ENCODE peak calls at places on chromosomes 13 and 19, in ten cellular contexts. One of them, this sample, is unnamed.

GRCh38 chr19:6767357-6768235 is at the start of gene SH2D3A:
- DNase-seq in PC-9: peak; percentile 81
- DNase-seq in CD4-positive, alpha-beta T cell: peak; percentile 96
- DNase-seq in endodermal cell: peak; percentile 99
- DNase-seq in fibroblast of mammary gland: no peak
- DNase-seq in uterus: peak; percentile 40
- DNase-seq in cardiac muscle cell: peak; percentile 79
- DNase-seq in tibial nerve: no peak
- DNase-seq in GM06990: peak; percentile 93
- DNase-seq in right lobe of liver: peak; percentile 93
- DNase-seq in this sample: peak; percentile 87

GRCh38 chr13:113914333-113915011 is 50.6 kb upstream of the GAS6 start:
- DNase-seq in GM06990: no peak
- DNase-seq in right lobe of liver: no peak
- DNase-seq in PC-9: no peak
- DNase-seq in CD4-positive, alpha-beta T cell: no peak
- DNase-seq in uterus: no peak
- DNase-seq in cardiac muscle cell: no peak
- DNase-seq in fibroblast of mammary gland: no peak
- DNase-seq in endodermal cell: peak; percentile 36
- DNase-seq in tibial nerve: no peak
- DNase-seq in this sample: no peak

GRCh38 chr13:80655778-80656518 is 315.0 kb upstream of the SPRY2 start:
- DNase-seq in right lobe of liver: no peak
- DNase-seq in GM06990: no peak
- DNase-seq in uterus: no peak
- DNase-seq in cardiac muscle cell: no peak
- DNase-seq in PC-9: no peak
- DNase-seq in fibroblast of mammary gland: no peak
- DNase-seq in CD4-positive, alpha-beta T cell: no peak
- DNase-seq in endodermal cell: peak; percentile 56
- DNase-seq in tibial nerve: no peak
- DNase-seq in this sample: no peak

GRCh38 chr13:24274452-24274971 is 34.9 kb upstream of the C1QTNF9 start:
- DNase-seq in endodermal cell: peak; percentile 25
- DNase-seq in uterus: no peak
- DNase-seq in tibial nerve: no peak
- DNase-seq in right lobe of liver: no peak
- DNase-seq in CD4-positive, alpha-beta T cell: no peak
- DNase-seq in PC-9: no peak
- DNase-seq in fibroblast of mammary gland: no peak
- DNase-seq in cardiac muscle cell: no peak
- DNase-seq in GM06990: peak; percentile 80
- DNase-seq in this sample: peak; percentile 51

GRCh38 chr19:47729468-47729798 is 15.9 kb upstream of the NOP53 start:
- DNase-seq in right lobe of liver: no peak
- DNase-seq in tibial nerve: peak; percentile 64
- DNase-seq in GM06990: no peak
- DNase-seq in uterus: peak; percentile 79
- DNase-seq in cardiac muscle cell: no peak
- DNase-seq in endodermal cell: peak; percentile 85
- DNase-seq in CD4-positive, alpha-beta T cell: no peak
- DNase-seq in PC-9: peak; percentile 96
- DNase-seq in fibroblast of mammary gland: peak; percentile 85
- DNase-seq in this sample: no peak

GRCh38 chr13:99500839-99501134 is 485 bp upstream of the TM9SF2 start:
- DNase-seq in tibial nerve: no peak
- DNase-seq in fibroblast of mammary gland: no peak
- DNase-seq in GM06990: no peak
- DNase-seq in PC-9: no peak
- DNase-seq in CD4-positive, alpha-beta T cell: no peak
- DNase-seq in cardiac muscle cell: no peak
- DNase-seq in right lobe of liver: no peak
- DNase-seq in endodermal cell: no peak
- DNase-seq in uterus: no peak
- DNase-seq in this sample: no peak

GRCh38 chr13:21053231-21053630 is 8.2 kb downstream of the LATS2 start:
- DNase-seq in uterus: no peak
- DNase-seq in fibroblast of mammary gland: no peak
- DNase-seq in GM06990: no peak
- DNase-seq in CD4-positive, alpha-beta T cell: no peak
- DNase-seq in PC-9: no peak
- DNase-seq in tibial nerve: no peak
- DNase-seq in endodermal cell: no peak
- DNase-seq in right lobe of liver: no peak
- DNase-seq in cardiac muscle cell: no peak
- DNase-seq in this sample: no peak

GRCh38 chr19:49855277-49855675 is 4.3 kb downstream of the PTOV1 start:
- DNase-seq in cardiac muscle cell: no peak
- DNase-seq in endodermal cell: no peak
- DNase-seq in right lobe of liver: no peak
- DNase-seq in CD4-positive, alpha-beta T cell: no peak
- DNase-seq in GM06990: no peak
- DNase-seq in uterus: no peak
- DNase-seq in tibial nerve: no peak
- DNase-seq in fibroblast of mammary gland: no peak
- DNase-seq in PC-9: no peak
- DNase-seq in this sample: no peak

GRCh38 chr13:25187596-25187995 is 15.5 kb upstream of the AMER2 start:
- DNase-seq in CD4-positive, alpha-beta T cell: no peak
- DNase-seq in tibial nerve: no peak
- DNase-seq in fibroblast of mammary gland: no peak
- DNase-seq in right lobe of liver: no peak
- DNase-seq in endodermal cell: no peak
- DNase-seq in uterus: no peak
- DNase-seq in GM06990: no peak
- DNase-seq in PC-9: no peak
- DNase-seq in cardiac muscle cell: no peak
- DNase-seq in this sample: no peak

GRCh38 chr19:55255618-55256423 is 3.0 kb downstream of the PPP6R1 start:
- DNase-seq in cardiac muscle cell: no peak
- DNase-seq in uterus: no peak
- DNase-seq in endodermal cell: no peak
- DNase-seq in GM06990: peak; percentile 80
- DNase-seq in right lobe of liver: no peak
- DNase-seq in fibroblast of mammary gland: peak; percentile 81
- DNase-seq in PC-9: peak; percentile 86
- DNase-seq in tibial nerve: no peak
- DNase-seq in CD4-positive, alpha-beta T cell: peak; percentile 27
- DNase-seq in this sample: peak; percentile 47

GRCh38 chr13:95403349-95404140 is 102.3 kb upstream of the ABCC4 start:
- DNase-seq in right lobe of liver: no peak
- DNase-seq in PC-9: no peak
- DNase-seq in uterus: no peak
- DNase-seq in cardiac muscle cell: peak; percentile 20
- DNase-seq in CD4-positive, alpha-beta T cell: no peak
- DNase-seq in GM06990: peak; percentile 18
- DNase-seq in endodermal cell: peak; percentile 93
- DNase-seq in fibroblast of mammary gland: no peak
- DNase-seq in tibial nerve: no peak
- DNase-seq in this sample: no peak

GRCh38 chr13:100581504-100581903 is 7.1 kb downstream of the GGACT start:
- DNase-seq in CD4-positive, alpha-beta T cell: no peak
- DNase-seq in PC-9: no peak
- DNase-seq in tibial nerve: no peak
- DNase-seq in cardiac muscle cell: no peak
- DNase-seq in uterus: no peak
- DNase-seq in endodermal cell: no peak
- DNase-seq in fibroblast of mammary gland: no peak
- DNase-seq in GM06990: no peak
- DNase-seq in right lobe of liver: no peak
- DNase-seq in this sample: no peak

GRCh38 chr13:114115191-114115671 is 17.2 kb downstream of the RASA3 start:
- DNase-seq in PC-9: no peak
- DNase-seq in right lobe of liver: peak; percentile 84
- DNase-seq in endodermal cell: peak; percentile 51
- DNase-seq in uterus: peak; percentile 16
- DNase-seq in GM06990: no peak
- DNase-seq in CD4-positive, alpha-beta T cell: no peak
- DNase-seq in tibial nerve: no peak
- DNase-seq in cardiac muscle cell: no peak
- DNase-seq in fibroblast of mammary gland: peak; percentile 90
- DNase-seq in this sample: no peak

GRCh38 chr13:35727881-35728280 is 251.4 kb upstream of the MAB21L1 start:
- DNase-seq in endodermal cell: no peak
- DNase-seq in right lobe of liver: no peak
- DNase-seq in uterus: no peak
- DNase-seq in cardiac muscle cell: peak; percentile 19
- DNase-seq in tibial nerve: no peak
- DNase-seq in PC-9: no peak
- DNase-seq in GM06990: no peak
- DNase-seq in fibroblast of mammary gland: no peak
- DNase-seq in CD4-positive, alpha-beta T cell: no peak
- DNase-seq in this sample: no peak

DNA sequence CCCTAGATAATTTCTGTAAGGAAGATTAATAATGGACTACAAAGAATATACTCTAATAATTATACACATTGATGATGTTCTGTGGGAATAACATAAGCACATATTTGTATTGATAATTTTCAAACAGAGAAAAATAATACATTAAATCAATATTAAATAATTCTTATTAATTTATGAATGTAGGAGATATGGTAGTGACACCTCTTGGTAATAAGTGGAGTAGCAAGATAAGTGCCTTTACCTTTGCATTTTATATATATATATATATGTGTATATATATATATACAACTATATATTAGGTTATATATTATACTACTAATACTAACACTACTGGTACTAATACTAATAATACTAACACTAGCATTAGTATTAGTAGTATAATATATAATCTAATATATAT is 905.8 kb downstream of the SLITRK1 start:
- DNase-seq in endodermal cell: no peak
- DNase-seq in CD4-positive, alpha-beta T cell: no peak
- DNase-seq in PC-9: no peak
- DNase-seq in right lobe of liver: no peak
- DNase-seq in tibial nerve: no peak
- DNase-seq in GM06990: no peak
- DNase-seq in fibroblast of mammary gland: peak; percentile 5
- DNase-seq in cardiac muscle cell: no peak
- DNase-seq in uterus: no peak
- DNase-seq in this sample: no peak
- TF ChIP-seq CTCF in endodermal cell: peak; percentile 36
- TF ChIP-seq CTCF in CD4-positive, alpha-beta T cell: no peak
- TF ChIP-seq CTCF in PC-9: peak; percentile 36
- TF ChIP-seq CTCF in right lobe of liver: no peak
- TF ChIP-seq CTCF in tibial nerve: no peak
- TF ChIP-seq CTCF in GM06990: no peak
- TF ChIP-seq CTCF in fibroblast of mammary gland: peak; percentile 26
- TF ChIP-seq CTCF in cardiac muscle cell: no peak
- TF ChIP-seq CTCF in uterus: no peak
- TF ChIP-seq CTCF in this sample: no peak

GRCh38 chr19:18995804-18996241 is 37.5 kb downstream of the SUGP2 start:
- DNase-seq in PC-9: peak; percentile 68
- DNase-seq in endodermal cell: peak; percentile 90
- DNase-seq in right lobe of liver: no peak
- DNase-seq in CD4-positive, alpha-beta T cell: no peak
- DNase-seq in GM06990: no peak
- DNase-seq in uterus: peak; percentile 37
- DNase-seq in cardiac muscle cell: peak; percentile 71
- DNase-seq in tibial nerve: no peak
- DNase-seq in fibroblast of mammary gland: peak; percentile 91
- DNase-seq in this sample: no peak
- TF ChIP-seq CTCF in PC-9: peak; percentile 63
- TF ChIP-seq CTCF in endodermal cell: peak; percentile 80
- TF ChIP-seq CTCF in right lobe of liver: peak; percentile 41
- TF ChIP-seq CTCF in CD4-positive, alpha-beta T cell: no peak
- TF ChIP-seq CTCF in GM06990: peak; percentile 57
- TF ChIP-seq CTCF in uterus: no peak
- TF ChIP-seq CTCF in cardiac muscle cell: peak; percentile 81
- TF ChIP-seq CTCF in tibial nerve: peak; percentile 10
- TF ChIP-seq CTCF in fibroblast of mammary gland: peak; percentile 72
- TF ChIP-seq CTCF in this sample: no peak

GRCh38 chr19:35851213-35852028 is 883 bp downstream of the NPHS1 start:
- DNase-seq in right lobe of liver: no peak
- DNase-seq in endodermal cell: peak; percentile 91
- DNase-seq in tibial nerve: no peak
- DNase-seq in GM06990: no peak
- DNase-seq in fibroblast of mammary gland: no peak
- DNase-seq in CD4-positive, alpha-beta T cell: no peak
- DNase-seq in PC-9: no peak
- DNase-seq in uterus: no peak
- DNase-seq in cardiac muscle cell: peak; percentile 56
- DNase-seq in this sample: no peak
- TF ChIP-seq CTCF in right lobe of liver: no peak
- TF ChIP-seq CTCF in endodermal cell: peak; percentile 83
- TF ChIP-seq CTCF in tibial nerve: no peak
- TF ChIP-seq CTCF in GM06990: peak; percentile 13
- TF ChIP-seq CTCF in fibroblast of mammary gland: no peak
- TF ChIP-seq CTCF in CD4-positive, alpha-beta T cell: no peak
- TF ChIP-seq CTCF in PC-9: no peak
- TF ChIP-seq CTCF in uterus: no peak
- TF ChIP-seq CTCF in cardiac muscle cell: peak; percentile 2
- TF ChIP-seq CTCF in this sample: no peak

DNA sequence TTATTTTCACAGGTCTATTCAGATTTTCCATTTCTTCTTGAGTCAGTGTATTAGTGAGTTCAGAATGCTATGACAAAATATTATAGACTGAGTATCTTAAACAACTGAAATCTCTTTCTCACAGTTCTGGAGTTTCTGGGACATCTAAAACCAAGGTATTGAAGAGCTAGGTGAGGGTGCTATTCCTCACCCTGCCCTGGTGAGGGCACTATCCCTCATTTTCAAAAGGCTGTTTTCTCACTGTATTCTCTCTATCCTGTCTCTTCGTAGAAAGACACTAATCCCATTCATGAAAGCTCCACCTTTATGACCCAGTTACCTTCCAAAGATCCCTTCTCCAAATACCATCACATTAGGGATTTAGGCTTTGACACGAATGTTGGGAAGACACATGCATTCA is 1617.1 kb downstream of the PCDH9 start:
- DNase-seq in endodermal cell: peak; percentile 64
- DNase-seq in GM06990: no peak
- DNase-seq in cardiac muscle cell: no peak
- DNase-seq in right lobe of liver: no peak
- DNase-seq in PC-9: no peak
- DNase-seq in uterus: no peak
- DNase-seq in CD4-positive, alpha-beta T cell: no peak
- DNase-seq in fibroblast of mammary gland: no peak
- DNase-seq in tibial nerve: no peak
- DNase-seq in this sample: no peak
- TF ChIP-seq CTCF in endodermal cell: peak; percentile 80
- TF ChIP-seq CTCF in GM06990: no peak
- TF ChIP-seq CTCF in cardiac muscle cell: peak; percentile 15
- TF ChIP-seq CTCF in right lobe of liver: peak; percentile 22
- TF ChIP-seq CTCF in PC-9: peak; percentile 35
- TF ChIP-seq CTCF in uterus: no peak
- TF ChIP-seq CTCF in CD4-positive, alpha-beta T cell: no peak
- TF ChIP-seq CTCF in fibroblast of mammary gland: peak; percentile 34
- TF ChIP-seq CTCF in tibial nerve: no peak
- TF ChIP-seq CTCF in this sample: no peak

This sample was measured in activated B cell treated with CpG ODN at 0.5 μM for 24 hours.